ENCODE peak calls at places on chromosome 16, in five cellular contexts. J is MM.1S, H is SK-N-SH, N is PC-3, P is PC-9. B is an unnamed sample. For H3F3A and H3K9me2, the result is how much of the 10 kb centered on the place peaks cover.

GRCh38 chr16:70437017-70437581 is 1.8 kb downstream of the ST3GAL2 start:
- DNase-seq in J (no peak), H (peak), N (no peak), P (no peak), B (peak)

GRCh38 chr16:49474741-49475140 is 101.1 kb downstream of the C16orf78 start:
- DNase-seq in J (no peak), H (no peak), N (no peak), P (no peak), B (no peak)

GRCh38 chr16:66274335-66275110 is 92.0 kb upstream of the CDH5 start:
- DNase-seq in J (peak), H (peak), N (peak), P (no peak), B (no peak)

GRCh38 chr16:4142268-4142667 is 26.0 kb upstream of the ADCY9 start:
- DNase-seq in J (no peak), H (no peak), N (no peak), P (no peak), B (no peak)

GRCh38 chr16:31196324-31197088 is 6.1 kb downstream of the PYCARD start:
- DNase-seq in J (no peak), H (no peak), N (no peak), P (no peak), B (no peak)

GRCh38 chr16:20910781-20911321 is 10.3 kb downstream of the LYRM1 start:
- DNase-seq in J (no peak), H (no peak), N (peak), P (peak), B (no peak)

GRCh38 chr16:47644661-47645060 is 183.5 kb downstream of the PHKB start:
- DNase-seq in J (no peak), H (no peak), N (no peak), P (no peak), B (no peak)

GRCh38 chr16:21184834-21185233 is 26.4 kb downstream of the LDAF1 start:
- DNase-seq in J (no peak), H (no peak), N (no peak), P (no peak), B (no peak)

GRCh38 chr16:746637-747036 is 5.8 kb upstream of the CIAO3 start:
- DNase-seq in J (no peak), H (no peak), N (no peak), P (no peak), B (no peak)

GRCh38 chr16:81779540-81780320 is 639 bp downstream of the PLCG2 start:
- DNase-seq in J (no peak), H (no peak), N (no peak), P (peak), B (peak)

GRCh38 chr16:48053346-48053745 is 102.4 kb downstream of the ABCC12 start:
- DNase-seq in J (no peak), H (no peak), N (peak), P (peak), B (peak)

GRCh38 chr16:138049-138417 is 440 bp downstream of the NPRL3 start:
- DNase-seq in J (peak), H (peak), N (no peak), P (peak), B (peak)

GRCh38 chr16:12390644-12391043 is 413.0 kb downstream of the CPPED1 start:
- DNase-seq in J (no peak), H (no peak), N (peak), P (no peak), B (no peak)

GRCh38 chr16:4386452-4386813 is 14.8 kb downstream of the VASN start:
- DNase-seq in J (no peak), H (no peak), N (no peak), P (no peak), B (no peak)

GRCh38 chr16:10511829-10512228 is 68.6 kb downstream of the EMP2 start:
- DNase-seq in J (peak), H (no peak), N (peak), P (no peak), B (no peak)

GRCh38 chr16:70735141-70735979 is 49.5 kb upstream of the MTSS2 start:
- DNase-seq in J (no peak), H (no peak), N (no peak), P (no peak), B (peak)

GRCh38 chr16:16185095-16185494 is 38.2 kb downstream of the ABCC6 start:
- DNase-seq in J (no peak), H (no peak), N (no peak), P (no peak), B (no peak)

GRCh38 chr16:11783319-11784047 is 13.6 kb downstream of the ZC3H7A start:
- DNase-seq in J (peak), H (no peak), N (peak), P (peak), B (no peak)

GRCh38 chr16:25950586-25951201 is 258.9 kb downstream of the HS3ST4 start:
- DNase-seq in J (no peak), H (no peak), N (no peak), P (no peak), B (peak)

GRCh38 chr16:27311449-27311831 is 2.3 kb upstream of the IL4R start:
- DNase-seq in J (no peak), H (peak), N (no peak), P (no peak), B (no peak)

GRCh38 chr16:22217890-22218730 is 12.0 kb downstream of the EEF2K start:
- DNase-seq in J (no peak), H (no peak), N (no peak), P (no peak), B (peak)

GRCh38 chr16:86994651-86995171 is 322.5 kb downstream of the C16orf95 start:
- DNase-seq in J (no peak), H (no peak), N (peak), P (no peak), B (no peak)

GRCh38 chr16:84842516-84843148 is 22.8 kb downstream of the CRISPLD2 start:
- DNase-seq in J (no peak), H (peak), N (no peak), P (peak), B (no peak)

GRCh38 chr16:89322381-89323119 is 105.0 kb downstream of the ZNF778 start:
- DNase-seq in J (no peak), H (peak), N (peak), P (peak), B (peak)

GRCh38 chr16:29898135-29898534 is 1.2 kb downstream of the SEZ6L2 start:
- DNase-seq in J (no peak), H (peak), N (no peak), P (no peak), B (no peak)

GRCh38 chr16:47787695-47788094 is 326.6 kb downstream of the PHKB start:
- DNase-seq in J (no peak), H (no peak), N (peak), P (no peak), B (peak)

GRCh38 chr16:70570967-70571570 is 47.5 kb downstream of the SF3B3 start:
- DNase-seq in J (no peak), H (no peak), N (no peak), P (no peak), B (no peak)

GRCh38 chr16:29784901-29785500 is 5.5 kb upstream of the KIF22 start:
- DNase-seq in J (peak), H (no peak), N (no peak), P (no peak), B (peak)

DNA sequence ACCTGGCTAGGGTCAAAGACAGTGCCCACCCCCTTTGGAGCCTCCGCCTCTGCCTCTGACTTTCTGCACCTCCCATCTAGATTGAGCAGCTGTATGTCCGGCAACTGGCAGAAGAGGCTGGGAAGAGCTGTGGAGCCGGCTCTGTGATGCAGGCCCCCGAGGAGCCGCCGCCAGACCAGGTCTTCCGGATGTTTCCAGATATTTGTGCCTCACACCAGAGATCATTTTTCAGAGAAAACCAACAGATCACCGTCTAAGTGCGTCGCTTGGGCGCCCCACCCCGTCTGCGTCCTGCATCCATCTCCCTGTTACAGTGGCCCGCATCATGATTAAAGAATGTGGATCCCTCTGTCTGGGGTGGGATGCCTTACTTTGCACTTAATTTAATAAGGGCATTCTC is 22.1 kb downstream of the IRF8 start:
- DNase-seq in J (no peak), H (no peak), N (no peak), P (no peak), B (no peak)
- H3F3A ChIP-seq in J (under half), H (under half), N (under half), P (under half), B (under half)

GRCh38 chr16:79843631-79844043 is 243.1 kb upstream of the MAF start:
- DNase-seq in J (no peak), H (no peak), N (no peak), P (no peak), B (no peak)

GRCh38 chr16:79844603-79845002 is 244.1 kb upstream of the MAF start:
- DNase-seq in J (no peak), H (no peak), N (no peak), P (no peak), B (no peak)

GRCh38 chr16:79842197-79842596 is 241.7 kb upstream of the MAF start:
- DNase-seq in J (no peak), H (no peak), N (no peak), P (no peak), B (no peak)

GRCh38 chr16:79845006-79845733 is 244.6 kb upstream of the MAF start:
- DNase-seq in J (no peak), H (no peak), N (no peak), P (no peak), B (no peak)

GRCh38 chr16:79843145-79843544 is 242.6 kb upstream of the MAF start:
- DNase-seq in J (no peak), H (no peak), N (no peak), P (no peak), B (no peak)
- TF ChIP-seq CTCF in J (no peak), H (no peak), N (no peak), P (no peak), B (no peak)

GRCh38 chr16:57993452-57993851 is 7.0 kb downstream of the ZNF319 start:
- DNase-seq in J (no peak), H (no peak), N (no peak), P (peak), B (no peak)

GRCh38 chr16:57995721-57996405 is 4.6 kb downstream of the ZNF319 start:
- DNase-seq in J (no peak), H (no peak), N (no peak), P (peak), B (no peak)

GRCh38 chr16:57994361-57994760 is 6.1 kb downstream of the ZNF319 start:
- DNase-seq in J (no peak), H (no peak), N (no peak), P (no peak), B (no peak)

GRCh38 chr16:57993897-57994296 is 6.6 kb downstream of the ZNF319 start:
- DNase-seq in J (no peak), H (no peak), N (no peak), P (no peak), B (no peak)

DNA sequence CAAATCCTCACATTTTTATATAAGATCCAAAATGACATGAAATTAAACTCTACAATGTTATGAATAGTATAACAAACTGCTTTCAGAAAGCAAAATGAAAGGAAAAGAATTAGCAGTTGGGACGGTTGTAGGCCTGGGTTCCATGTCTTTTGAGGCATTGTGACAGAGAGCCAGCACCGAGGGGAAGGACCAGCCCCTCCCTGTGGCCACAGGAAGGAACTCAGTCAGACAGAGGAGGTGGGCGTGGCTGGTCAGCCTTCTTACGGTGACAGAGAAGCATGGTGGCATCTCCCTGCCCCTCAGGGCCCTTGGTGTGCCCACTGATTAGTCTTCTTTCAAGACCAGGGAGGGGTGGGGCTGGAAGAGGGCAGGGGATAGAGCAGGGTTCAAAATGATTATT is 5.7 kb downstream of the ZNF319 start:
- DNase-seq in J (peak), H (peak), N (peak), P (peak), B (peak)
- H3K9me2 ChIP-seq in J (under half), H (under half), N (under half), P (under half), B (under half)

DNA sequence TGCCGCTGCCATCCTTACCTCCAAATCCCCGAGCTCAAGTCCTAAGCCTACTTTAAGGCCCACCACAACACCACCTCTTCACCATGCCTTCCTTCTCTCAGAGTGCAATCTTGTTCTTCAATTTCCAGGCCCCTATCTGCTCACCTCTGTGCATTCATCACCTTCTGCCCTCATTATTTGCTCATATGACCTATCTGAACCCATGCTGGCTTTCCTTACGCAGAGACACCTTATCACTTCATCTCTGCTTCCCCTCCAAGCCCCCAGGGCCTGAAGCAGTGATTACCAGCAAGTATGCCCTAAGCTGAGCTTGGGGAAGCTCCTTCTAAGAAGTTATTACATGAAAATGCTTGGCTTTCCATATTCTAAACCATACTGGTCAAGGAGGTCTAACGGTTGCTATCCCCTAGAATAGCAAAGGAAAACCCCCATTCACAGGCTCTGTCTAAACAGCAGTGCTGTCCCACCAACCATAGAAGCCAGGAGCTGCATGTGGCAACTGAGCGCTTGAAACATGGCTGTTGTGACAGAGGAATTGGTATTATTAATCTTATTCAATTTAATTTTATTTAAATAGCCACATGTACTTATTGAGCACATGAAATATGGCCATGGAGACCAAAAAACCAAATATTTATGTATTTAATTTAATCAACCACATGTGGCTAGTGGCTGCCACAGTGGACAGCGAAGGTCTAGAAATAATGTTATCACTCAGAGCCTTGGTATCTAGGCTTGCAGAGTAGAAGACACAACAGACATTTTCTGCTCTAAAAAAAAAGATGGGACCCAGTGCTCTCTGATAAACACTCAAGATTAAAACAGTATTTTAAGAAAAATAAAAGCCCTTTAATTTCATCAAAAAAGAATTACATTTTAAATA is 13.9 kb downstream of the USP7 start:
- DNase-seq in J (no peak), H (no peak), N (no peak), P (no peak), B (no peak)
- H3F3A ChIP-seq in J (under half), H (under half), N (under half), P (under half), B (under half)

GRCh38 chr16:83066881-83067280 is 440.1 kb downstream of the CDH13 start:
- DNase-seq in J (no peak), H (no peak), N (no peak), P (no peak), B (no peak)

GRCh38 chr16:83070416-83071199 is 443.8 kb downstream of the CDH13 start:
- DNase-seq in J (no peak), H (no peak), N (no peak), P (no peak), B (no peak)

GRCh38 chr16:83066011-83066410 is 439.2 kb downstream of the CDH13 start:
- DNase-seq in J (no peak), H (no peak), N (no peak), P (no peak), B (no peak)

DNA sequence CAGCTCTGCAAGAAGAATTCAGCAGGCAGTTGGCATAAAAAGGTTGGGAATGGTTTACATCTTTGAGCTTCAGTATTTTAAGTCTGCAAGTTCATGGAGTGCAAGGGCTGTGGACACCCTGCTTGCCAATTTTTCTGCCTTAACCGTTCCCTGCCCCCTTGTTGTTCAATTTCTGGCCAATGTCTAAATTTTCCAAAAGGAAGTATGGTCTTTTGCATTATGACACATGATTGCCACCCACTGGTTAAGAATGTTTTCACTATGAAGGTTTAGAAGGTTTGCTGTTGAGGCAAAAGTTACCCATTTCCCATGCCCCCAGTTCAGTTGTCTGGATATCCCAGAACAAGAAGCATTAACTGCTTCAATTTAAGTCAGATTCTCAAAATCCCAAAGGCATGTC is 441.9 kb downstream of the CDH13 start:
- DNase-seq in J (no peak), H (no peak), N (no peak), P (no peak), B (no peak)
- TF ChIP-seq CTCF in J (no peak), H (peak), N (no peak), P (no peak), B (no peak)

DNA sequence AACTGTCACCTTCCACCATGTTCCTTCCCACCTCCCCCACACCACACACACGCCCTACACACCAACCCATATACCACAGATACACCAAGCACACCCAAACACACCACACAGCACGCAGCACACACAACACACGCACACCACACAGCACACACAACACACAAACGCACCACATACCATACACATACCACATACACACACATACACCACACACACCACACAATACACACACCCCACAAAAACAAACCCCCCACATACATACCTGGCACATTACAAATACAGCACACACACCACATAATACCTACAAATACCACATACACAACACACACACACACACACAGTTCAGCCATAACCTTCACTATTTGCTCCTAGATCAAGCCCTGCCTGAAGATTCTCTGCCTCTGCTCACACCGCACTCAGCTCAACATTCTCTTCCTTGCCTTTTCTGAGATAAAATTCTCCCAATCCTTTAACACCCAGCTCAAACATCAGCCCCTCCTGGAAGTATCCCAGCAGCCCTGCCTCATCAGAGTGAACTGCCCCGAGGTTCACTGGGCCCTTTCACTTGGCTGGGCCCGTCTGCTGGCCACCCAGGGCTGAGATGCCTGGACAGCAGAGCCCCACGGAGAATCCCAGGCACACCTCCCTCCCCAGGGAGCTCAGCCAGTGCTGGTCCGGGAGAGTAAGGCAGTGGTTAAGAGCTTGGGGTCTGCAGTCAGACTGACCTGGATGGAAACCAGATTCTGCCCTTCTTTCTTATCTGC is 31.9 kb upstream of the CPNE2 start:
- DNase-seq in J (no peak), H (peak), N (no peak), P (peak), B (no peak)
- H3K9me2 ChIP-seq in J (under half), H (under half), N (under half), P (under half), B (under half)

DNA sequence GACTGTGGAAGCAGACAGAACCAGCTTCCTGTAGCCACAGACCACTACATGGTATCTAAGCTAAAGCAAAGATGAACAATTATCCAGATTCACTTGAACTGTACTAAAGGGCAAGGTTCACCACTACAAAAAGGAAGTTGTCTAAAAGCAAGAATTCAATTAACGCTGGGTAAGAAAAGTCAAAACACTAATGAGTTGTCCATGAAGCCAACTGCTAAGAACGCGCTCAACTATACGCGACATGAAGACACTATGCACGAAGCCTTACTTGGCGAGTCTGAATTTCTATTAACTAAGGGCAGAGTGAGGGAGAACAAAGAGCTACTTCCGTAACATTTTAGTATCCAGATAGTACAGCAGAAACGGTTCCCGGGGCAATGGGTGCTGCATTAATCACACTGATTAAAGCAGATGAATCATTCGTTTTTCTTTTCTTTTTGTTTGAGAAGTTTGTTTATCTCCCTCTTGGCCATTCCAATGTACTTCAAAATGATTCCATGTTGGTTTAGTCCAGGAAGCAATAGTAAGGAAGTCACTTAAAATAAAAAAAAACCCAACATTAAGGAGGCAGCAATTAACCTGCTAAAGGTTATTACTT is 2.8 kb upstream of the RPS15A start:
- DNase-seq in J (no peak), H (no peak), N (peak), P (no peak), B (no peak)
- H3F3A ChIP-seq in J (under half), H (half or more), N (under half), P (half or more), B (under half)

B was measured in GM23338.